ENCODE peak calls at places on chromosomes 7 and 10, in ten cellular contexts. D, M, J, N, A, T, O, C, L and G are unnamed samples. For H3K36me3, the result is how much of the 10 kb centered on the place peaks cover.

GRCh38 chr7:66950763-66951162 is 29.7 kb downstream of the TMEM248 start:
- DNase-seq in D (no peak), M (no peak), J (no peak), N (peak), A (no peak), T (peak), O (no peak), C (peak), L (no peak), G (no peak)

GRCh38 chr7:105759670-105760548 is 116.5 kb downstream of the ATXN7L1 start:
- DNase-seq in D (peak), M (peak), J (peak), N (peak), A (no peak), T (peak), O (no peak), C (peak), L (no peak), G (peak)

GRCh38 chr7:87416682-87417587 is 58.5 kb downstream of the ABCB4 start:
- DNase-seq in D (peak), M (peak), J (peak), N (peak), A (peak), T (peak), O (no peak), C (peak), L (peak), G (peak)

GRCh38 chr10:88261152-88261551 is 322.0 kb downstream of the RNLS start:
- DNase-seq in D (no peak), M (no peak), J (no peak), N (no peak), A (no peak), T (no peak), O (no peak), C (no peak), L (no peak), G (no peak)

GRCh38 chr10:132196178-132197113 is 9.7 kb downstream of the DPYSL4 start:
- DNase-seq in D (peak), M (no peak), J (no peak), N (no peak), A (no peak), T (no peak), O (peak), C (no peak), L (no peak), G (no peak)

GRCh38 chr7:137343483-137343841 is at the start of gene PTN:
- DNase-seq in D (peak), M (peak), J (peak), N (peak), A (peak), T (peak), O (peak), C (peak), L (no peak), G (peak)

GRCh38 chr7:102069913-102070629 is 216.6 kb upstream of the SH2B2 start:
- DNase-seq in D (no peak), M (no peak), J (no peak), N (no peak), A (no peak), T (no peak), O (no peak), C (no peak), L (no peak), G (no peak)

GRCh38 chr10:124748206-124748605 is 4.0 kb upstream of the FAM53B start:
- DNase-seq in D (no peak), M (no peak), J (no peak), N (no peak), A (no peak), T (no peak), O (no peak), C (no peak), L (no peak), G (no peak)

GRCh38 chr10:92995509-92995908 is 65.1 kb upstream of the CYP26C1 start:
- DNase-seq in D (no peak), M (no peak), J (no peak), N (no peak), A (no peak), T (no peak), O (no peak), C (no peak), L (no peak), G (no peak)

GRCh38 chr10:14555806-14556205 is 218.9 kb downstream of the FAM107B start:
- DNase-seq in D (no peak), M (no peak), J (no peak), N (no peak), A (no peak), T (no peak), O (no peak), C (no peak), L (no peak), G (no peak)

GRCh38 chr10:66882271-66882670 is 43.6 kb upstream of the LRRTM3 start:
- DNase-seq in D (no peak), M (no peak), J (no peak), N (no peak), A (no peak), T (no peak), O (no peak), C (no peak), L (no peak), G (no peak)

GRCh38 chr7:86823769-86824168 is 180.1 kb downstream of the GRM3 start:
- DNase-seq in D (no peak), M (no peak), J (no peak), N (no peak), A (no peak), T (no peak), O (no peak), C (no peak), L (no peak), G (no peak)

GRCh38 chr7:132614428-132615076 is 38.3 kb upstream of the PLXNA4 start:
- DNase-seq in D (peak), M (peak), J (peak), N (peak), A (no peak), T (no peak), O (peak), C (no peak), L (no peak), G (peak)

GRCh38 chr7:102073931-102074880 is 212.5 kb upstream of the SH2B2 start:
- DNase-seq in D (no peak), M (no peak), J (peak), N (no peak), A (no peak), T (no peak), O (no peak), C (peak), L (no peak), G (no peak)

GRCh38 chr7:24828871-24829661 is 71.8 kb upstream of the GSDME start:
- DNase-seq in D (no peak), M (no peak), J (no peak), N (no peak), A (no peak), T (peak), O (no peak), C (no peak), L (no peak), G (no peak)

GRCh38 chr7:19026888-19027287 is 90.5 kb downstream of the TWIST1 start:
- DNase-seq in D (no peak), M (no peak), J (no peak), N (peak), A (no peak), T (peak), O (no peak), C (peak), L (no peak), G (no peak)

GRCh38 chr7:13257661-13258060 is 570.2 kb downstream of the ARL4A start:
- DNase-seq in D (no peak), M (no peak), J (no peak), N (no peak), A (no peak), T (peak), O (no peak), C (no peak), L (no peak), G (no peak)

GRCh38 chr10:9066152-9066551 is 1011.7 kb downstream of the GATA3 start:
- DNase-seq in D (no peak), M (no peak), J (no peak), N (no peak), A (no peak), T (no peak), O (no peak), C (no peak), L (no peak), G (no peak)

GRCh38 chr7:7226407-7226806 is 44.1 kb downstream of the C1GALT1 start:
- DNase-seq in D (no peak), M (no peak), J (no peak), N (no peak), A (no peak), T (no peak), O (no peak), C (no peak), L (no peak), G (no peak)

DNA sequence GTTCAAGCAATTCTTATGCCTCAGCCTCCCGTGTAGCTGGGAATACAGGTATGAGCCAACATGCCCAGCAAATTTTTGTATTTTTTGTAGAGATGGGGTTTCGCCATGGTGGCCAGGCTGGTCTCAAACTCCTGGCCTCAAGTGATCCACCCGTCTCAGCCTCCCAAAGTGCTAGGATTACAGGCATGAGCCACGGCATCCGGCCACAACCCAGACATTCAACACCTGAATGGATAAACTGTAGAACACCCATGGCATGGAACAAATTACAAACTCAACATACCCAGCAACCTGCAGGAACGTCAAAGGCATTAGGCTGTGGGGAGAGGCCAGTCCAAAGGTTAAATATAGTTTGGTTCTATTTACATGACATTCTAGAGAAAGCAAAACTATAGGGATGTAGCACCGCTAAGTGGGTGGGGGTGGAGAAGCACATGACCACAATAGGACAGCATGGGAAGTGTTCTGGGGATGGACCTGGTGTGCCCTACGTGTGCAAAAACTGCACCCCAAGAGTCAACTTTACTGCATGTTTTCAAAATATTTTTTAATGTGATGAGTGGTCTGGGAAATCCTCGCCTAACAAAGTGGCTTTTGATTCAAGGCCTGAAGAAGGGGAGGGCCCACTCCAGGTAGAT is 6.5 kb upstream of the PGAM2 start:
- DNase-seq in D (peak), M (no peak), J (peak), N (no peak), A (no peak), T (no peak), O (peak), C (no peak), L (no peak), G (no peak)
- TF ChIP-seq CTCF in D (no peak), M (no peak), J (no peak), N (no peak), A (no peak), T (no peak), O (no peak), C (no peak), L (no peak), G (no peak)

DNA sequence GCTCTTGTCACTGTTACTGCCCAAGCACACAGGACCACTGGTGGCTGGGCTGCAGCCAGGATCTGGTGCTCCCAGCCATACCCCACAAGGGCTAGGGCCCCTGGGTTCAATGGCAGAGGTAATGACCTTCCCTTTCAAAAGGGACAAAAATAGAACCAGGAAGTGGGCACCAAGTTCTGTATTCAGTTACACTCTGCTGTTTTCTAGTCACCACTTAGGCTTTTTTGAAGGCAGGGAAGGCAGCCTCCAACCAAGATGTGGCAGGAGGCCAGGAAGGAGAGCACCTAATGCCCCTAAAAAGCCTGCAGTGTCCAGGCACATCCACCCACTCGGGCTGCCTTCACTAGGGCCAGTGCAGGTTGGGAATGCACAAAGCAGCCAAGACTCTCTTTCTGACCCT is 47.8 kb downstream of the NOD1 start:
- DNase-seq in D (peak), M (no peak), J (no peak), N (no peak), A (no peak), T (no peak), O (peak), C (no peak), L (no peak), G (no peak)
- H3K36me3 ChIP-seq in D (under half), M (under half), J (under half), N (under half), A (under half), T (under half), O (under half), C (under half), L (under half), G (under half)

GRCh38 chr10:102714621-102715455 is at the start of gene SFXN2:
- DNase-seq in D (no peak), M (peak), J (peak), N (no peak), A (no peak), T (no peak), O (peak), C (no peak), L (no peak), G (no peak)
- TF ChIP-seq CTCF in D (no peak), M (no peak), J (no peak), N (no peak), A (no peak), T (no peak), O (no peak), C (no peak), L (no peak), G (peak)

GRCh38 chr7:100091411-100092181 is 2.8 kb downstream of the COPS6 start:
- DNase-seq in D (no peak), M (no peak), J (no peak), N (no peak), A (no peak), T (no peak), O (no peak), C (peak), L (no peak), G (peak)
- H3K36me3 ChIP-seq in D (under half), M (under half), J (under half), N (under half), A (under half), T (half or more), O (half or more), C (half or more), L (under half), G (half or more)

DNA sequence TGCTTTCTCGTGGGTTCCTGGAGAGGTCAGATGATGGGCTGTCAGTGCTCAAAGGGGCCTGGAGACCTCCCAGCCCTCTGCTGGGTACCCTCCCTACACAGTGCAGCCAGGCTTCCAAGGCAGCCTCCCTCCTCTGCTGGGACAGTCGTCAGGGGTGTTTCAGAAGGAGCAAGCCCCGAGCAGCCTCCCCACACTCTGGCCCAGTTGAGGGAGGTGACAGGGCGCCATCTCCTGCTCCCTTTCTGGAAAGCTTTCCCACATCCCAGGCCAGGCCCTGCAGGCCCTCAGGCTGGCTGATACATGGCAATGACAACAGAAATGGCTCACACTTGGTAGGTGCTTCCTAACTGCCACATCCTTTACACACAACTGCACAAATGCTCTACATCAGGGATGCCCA is 32.1 kb downstream of the KCNMA1 start:
- DNase-seq in D (no peak), M (no peak), J (no peak), N (no peak), A (no peak), T (no peak), O (no peak), C (no peak), L (no peak), G (peak)
- TF ChIP-seq CTCF in D (no peak), M (no peak), J (no peak), N (no peak), A (no peak), T (no peak), O (no peak), C (peak), L (peak), G (peak)